ENCODE peak calls at places on chromosomes 16 and 17, in ten cellular contexts. K is left ventricle myocardium inferior; X is right lobe of liver; Q is left lung; M is CD8-positive, alpha-beta T cell; C is lower lobe of right lung; I is AG04450; A is mesenchymal stem cell; Z is CD8-positive, alpha-beta memory T cell; W is colonic mucosa. L is an unnamed sample.
A peak's percentile ranks its signal among the peaks of the same experiment; 100 is the strongest.

GRCh38 chr17:61570118-61570517 is 20.9 kb downstream of the NACA2 start:
- DNase-seq in Z (no peak), A (peak; percentile 33), C (no peak), K (no peak), X (no peak), W (no peak), I (no peak), Q (no peak), M (no peak), L (no peak)

GRCh38 chr17:4808378-4808767 is 1.4 kb downstream of the PLD2 start:
- DNase-seq in Z (no peak), I (no peak), M (no peak), K (peak; percentile 70), W (peak; percentile 29), X (peak; percentile 82), C (no peak), A (no peak), Q (no peak), L (no peak)

GRCh38 chr17:82438401-82439193 is 12.0 kb downstream of the CYBC1 start:
- DNase-seq in W (no peak), K (no peak), A (no peak), Z (no peak), Q (no peak), C (no peak), X (peak; percentile 27), I (no peak), M (no peak), L (no peak)

GRCh38 chr17:55421179-55421934 is at the start of gene MMD:
- DNase-seq in Z (no peak), C (peak; percentile 59), Q (peak; percentile 82), A (no peak), I (no peak), K (no peak), W (peak; percentile 77), M (peak; percentile 2), X (peak; percentile 65), L (no peak)

GRCh38 chr17:70610161-70610560 is 440.8 kb downstream of the KCNJ2 start:
- DNase-seq in A (no peak), M (no peak), K (no peak), Q (no peak), C (no peak), I (no peak), W (no peak), Z (no peak), X (no peak), L (no peak)

GRCh38 chr16:76837872-76838271 is 353.1 kb upstream of the MON1B start:
- DNase-seq in X (no peak), I (no peak), W (no peak), Q (no peak), A (no peak), Z (no peak), M (no peak), K (no peak), C (no peak), L (no peak)

GRCh38 chr17:75762513-75763268 is 2.3 kb downstream of the GALK1 start:
- DNase-seq in Q (peak; percentile 69), X (peak; percentile 16), K (no peak), M (no peak), C (peak; percentile 42), I (no peak), W (no peak), A (no peak), Z (no peak), L (no peak)

GRCh38 chr16:46811682-46812081 is 19.3 kb downstream of the C16orf87 start:
- DNase-seq in K (no peak), A (no peak), W (no peak), Q (no peak), M (no peak), X (no peak), C (no peak), Z (no peak), I (no peak), L (no peak)

GRCh38 chr17:65228734-65229390 is 91.7 kb downstream of the RGS9 start:
- DNase-seq in M (no peak), Q (no peak), A (peak; percentile 78), X (no peak), C (no peak), K (no peak), I (no peak), Z (peak; percentile 46), W (no peak), L (no peak)

GRCh38 chr16:27461483-27462171 is 59.7 kb downstream of the IL21R start:
- DNase-seq in Q (no peak), M (no peak), I (no peak), W (no peak), Z (no peak), X (no peak), C (no peak), A (no peak), K (no peak), L (no peak)

GRCh38 chr17:63358956-63359355 is 87.2 kb downstream of the CYB561 start:
- DNase-seq in Z (no peak), K (no peak), I (no peak), C (no peak), M (no peak), Q (no peak), W (no peak), X (no peak), A (no peak), L (no peak)

GRCh38 chr16:31354394-31355291 is at the start of gene ITGAX:
- DNase-seq in X (peak; percentile 71), I (no peak), K (peak; percentile 54), Z (peak; percentile 53), W (peak; percentile 49), M (peak; percentile 43), Q (peak; percentile 94), C (peak; percentile 91), A (no peak), L (no peak)

GRCh38 chr16:52408197-52408845 is 138.6 kb downstream of the TOX3 start:
- DNase-seq in M (no peak), C (no peak), A (no peak), Q (no peak), Z (no peak), I (no peak), K (no peak), W (no peak), X (no peak), L (no peak)

GRCh38 chr17:77548967-77549366 is 408.2 kb downstream of the SEC14L1 start:
- DNase-seq in I (no peak), K (no peak), M (no peak), C (no peak), W (no peak), Q (no peak), Z (no peak), X (no peak), A (no peak), L (no peak)

GRCh38 chr16:9402293-9402865 is 310.9 kb downstream of the HAPSTR1 start:
- DNase-seq in C (no peak), I (no peak), Z (no peak), Q (no peak), K (no peak), W (no peak), X (no peak), M (no peak), A (no peak), L (no peak)

GRCh38 chr16:28264656-28265055 is 27.7 kb upstream of the SBK1 start:
- DNase-seq in M (no peak), K (no peak), C (no peak), Z (no peak), A (peak; percentile 12), W (peak; percentile 37), X (no peak), Q (no peak), I (no peak), L (no peak)

GRCh38 chr16:78611318-78611717 is 511.9 kb downstream of the WWOX start:
- DNase-seq in M (no peak), C (no peak), Q (no peak), Z (no peak), A (no peak), I (no peak), W (no peak), X (no peak), K (no peak), L (no peak)
- H3K27ac ChIP-seq in M (no peak overlapping the region), C (no peak overlapping the region), Q (no peak overlapping the region), Z (no peak overlapping the region), A (no peak overlapping the region), I (no peak overlapping the region), W (no peak overlapping the region), X (no peak overlapping the region), K (no peak overlapping the region), L (no peak overlapping the region)

DNA sequence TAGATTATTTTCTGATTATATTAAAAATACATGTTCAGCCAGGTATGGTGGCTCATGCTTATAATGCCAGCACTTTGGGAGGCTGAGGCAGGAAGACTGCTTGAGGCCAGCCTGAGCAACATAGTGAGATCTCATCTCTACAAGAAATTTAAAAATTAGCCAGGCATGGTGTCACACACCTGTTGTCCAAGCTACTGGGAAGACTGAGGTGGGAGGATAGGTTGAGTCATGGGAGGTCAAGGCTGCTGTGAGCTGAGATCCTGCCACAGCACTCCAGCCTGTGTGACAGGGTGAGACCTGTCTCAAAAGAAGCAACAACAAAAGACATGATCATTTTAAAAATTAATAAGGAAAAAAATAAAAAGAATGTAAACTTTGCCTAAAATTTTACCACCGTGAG is 40.7 kb downstream of the PRAC1 start:
- DNase-seq in X (no peak), K (no peak), C (no peak), A (no peak), Z (no peak), I (no peak), Q (no peak), M (no peak), W (no peak), L (no peak)
- H3K27me3 ChIP-seq in X (no peaks in the 10 kb centered on the region), K (peaks cover 96% of the 10 kb centered on the region), C (peaks cover 38% of the 10 kb centered on the region), A (peaks cover 67% of the 10 kb centered on the region), Z (peaks cover 10% of the 10 kb centered on the region), I (peaks cover 28% of the 10 kb centered on the region), Q (peaks cover 8% of the 10 kb centered on the region), M (no peaks in the 10 kb centered on the region), W (no peaks in the 10 kb centered on the region), L (peaks cover 96% of the 10 kb centered on the region)

DNA sequence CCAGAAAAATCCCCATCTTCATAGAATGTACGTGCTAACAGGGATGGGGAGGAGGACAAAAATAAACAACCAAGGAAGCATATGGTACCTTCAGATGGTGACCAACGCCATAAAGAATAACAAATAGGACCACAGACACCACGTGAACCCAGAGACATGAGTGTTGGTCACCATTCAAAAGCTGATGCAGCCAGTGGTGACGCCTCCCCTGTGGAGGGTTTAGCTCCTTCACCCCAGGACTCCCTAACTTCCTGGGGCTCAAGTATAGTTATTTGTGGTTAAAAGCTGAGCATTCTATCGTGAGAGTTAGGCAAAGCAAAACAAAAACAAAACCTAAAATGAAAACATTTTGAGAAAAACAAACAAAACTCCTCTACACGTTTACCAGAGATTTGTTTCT is 184.7 kb downstream of the SOX9 start:
- DNase-seq in W (no peak), A (peak; percentile 34), C (no peak), M (no peak), Q (no peak), I (no peak), X (no peak), K (no peak), Z (no peak), L (no peak)
- H3K27ac ChIP-seq in W (no peak overlapping the region), A (no peak overlapping the region), C (no peak overlapping the region), M (no peak overlapping the region), Q (no peak overlapping the region), I (no peak overlapping the region), X (no peak overlapping the region), K (peak overlapping the region; percentile 40), Z (no peak overlapping the region), L (no peak overlapping the region)

DNA sequence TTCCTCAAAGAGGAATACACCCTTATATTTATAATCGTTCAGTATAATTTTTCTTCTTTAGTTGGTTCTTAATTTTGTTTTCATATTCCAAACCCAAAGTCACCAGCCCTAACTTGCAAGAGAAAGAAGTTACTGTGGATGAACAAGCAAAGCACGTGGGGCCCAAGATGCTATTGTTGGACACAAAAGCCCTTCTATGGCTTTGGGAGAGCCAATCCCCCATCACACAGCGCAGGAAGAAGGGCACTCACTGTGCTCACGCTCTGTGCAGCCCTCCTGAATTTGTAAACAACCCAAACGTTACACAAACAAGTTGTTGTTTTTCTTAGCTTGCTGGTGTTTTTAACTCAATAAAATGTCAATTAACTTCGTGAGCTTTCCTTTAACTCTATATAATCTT is 22.5 kb downstream of the SPPL2C start:
- DNase-seq in A (no peak), X (no peak), C (no peak), I (no peak), Q (no peak), W (no peak), Z (no peak), K (no peak), M (no peak), L (no peak)
- H3K27me3 ChIP-seq in A (peaks cover 35% of the 10 kb centered on the region), X (no peaks in the 10 kb centered on the region), C (peaks cover 33% of the 10 kb centered on the region), I (peaks cover 7% of the 10 kb centered on the region), Q (no peaks in the 10 kb centered on the region), W (no peaks in the 10 kb centered on the region), Z (no peaks in the 10 kb centered on the region), K (peaks cover 66% of the 10 kb centered on the region), M (no peaks in the 10 kb centered on the region), L (peaks cover 45% of the 10 kb centered on the region)